ENCODE peak calls at places on chromosomes 16 and 17, in five cellular contexts. One of them, this sample, is unnamed.

GRCh38 chr17:6660765-6661463 is 9.4 kb downstream of the C17orf100 start:
- DNase-seq in DND-41: no peak
- DNase-seq in SK-MEL-5: no peak
- DNase-seq in NCI-H460: no peak
- DNase-seq in stimulated activated CD8-positive, alpha-beta memory T cell treated with anti-CD3 and anti-CD28 coated beads, Interleukin-7, amount 100 ng/mL, for 1 hour: no peak
- DNase-seq in this sample: no peak

GRCh38 chr16:67801889-67802288 is 4.5 kb downstream of the RANBP10 start:
- DNase-seq in stimulated activated CD8-positive, alpha-beta memory T cell treated with anti-CD3 and anti-CD28 coated beads, Interleukin-7, amount 100 ng/mL, for 1 hour: no peak
- DNase-seq in DND-41: peak
- DNase-seq in SK-MEL-5: no peak
- DNase-seq in NCI-H460: no peak
- DNase-seq in this sample: peak

GRCh38 chr17:77503916-77504651 is 363.3 kb downstream of the SEC14L1 start:
- DNase-seq in SK-MEL-5: no peak
- DNase-seq in stimulated activated CD8-positive, alpha-beta memory T cell treated with anti-CD3 and anti-CD28 coated beads, Interleukin-7, amount 100 ng/mL, for 1 hour: no peak
- DNase-seq in NCI-H460: no peak
- DNase-seq in DND-41: no peak
- DNase-seq in this sample: no peak

GRCh38 chr17:28747801-28748750 is 4.3 kb downstream of the TRAF4 start:
- DNase-seq in DND-41: no peak
- DNase-seq in SK-MEL-5: no peak
- DNase-seq in stimulated activated CD8-positive, alpha-beta memory T cell treated with anti-CD3 and anti-CD28 coated beads, Interleukin-7, amount 100 ng/mL, for 1 hour: no peak
- DNase-seq in NCI-H460: no peak
- DNase-seq in this sample: no peak

GRCh38 chr17:41967141-41967920 is 736 bp downstream of the CNP start:
- DNase-seq in NCI-H460: no peak
- DNase-seq in DND-41: peak
- DNase-seq in stimulated activated CD8-positive, alpha-beta memory T cell treated with anti-CD3 and anti-CD28 coated beads, Interleukin-7, amount 100 ng/mL, for 1 hour: no peak
- DNase-seq in SK-MEL-5: peak
- DNase-seq in this sample: peak

GRCh38 chr17:57557363-57557762 is 187.7 kb downstream of the CCDC182 start:
- DNase-seq in stimulated activated CD8-positive, alpha-beta memory T cell treated with anti-CD3 and anti-CD28 coated beads, Interleukin-7, amount 100 ng/mL, for 1 hour: no peak
- DNase-seq in NCI-H460: no peak
- DNase-seq in SK-MEL-5: no peak
- DNase-seq in DND-41: no peak
- DNase-seq in this sample: no peak

GRCh38 chr16:27264151-27264550 is 4.4 kb downstream of the NSMCE1 start:
- DNase-seq in DND-41: no peak
- DNase-seq in NCI-H460: no peak
- DNase-seq in stimulated activated CD8-positive, alpha-beta memory T cell treated with anti-CD3 and anti-CD28 coated beads, Interleukin-7, amount 100 ng/mL, for 1 hour: no peak
- DNase-seq in SK-MEL-5: no peak
- DNase-seq in this sample: no peak

GRCh38 chr17:76597156-76598003 is 11.7 kb upstream of the ST6GALNAC2 start:
- DNase-seq in NCI-H460: no peak
- DNase-seq in DND-41: no peak
- DNase-seq in stimulated activated CD8-positive, alpha-beta memory T cell treated with anti-CD3 and anti-CD28 coated beads, Interleukin-7, amount 100 ng/mL, for 1 hour: no peak
- DNase-seq in SK-MEL-5: no peak
- DNase-seq in this sample: no peak

GRCh38 chr17:44912763-44913544 is 2.3 kb downstream of the GFAP start:
- DNase-seq in SK-MEL-5: no peak
- DNase-seq in stimulated activated CD8-positive, alpha-beta memory T cell treated with anti-CD3 and anti-CD28 coated beads, Interleukin-7, amount 100 ng/mL, for 1 hour: no peak
- DNase-seq in DND-41: no peak
- DNase-seq in NCI-H460: no peak
- DNase-seq in this sample: no peak

GRCh38 chr17:33055171-33055611 is 63.5 kb downstream of the SPACA3 start:
- DNase-seq in NCI-H460: no peak
- DNase-seq in SK-MEL-5: no peak
- DNase-seq in DND-41: no peak
- DNase-seq in stimulated activated CD8-positive, alpha-beta memory T cell treated with anti-CD3 and anti-CD28 coated beads, Interleukin-7, amount 100 ng/mL, for 1 hour: no peak
- DNase-seq in this sample: no peak

GRCh38 chr16:17930280-17930679 is 406.3 kb downstream of the NPIPA8 start:
- DNase-seq in stimulated activated CD8-positive, alpha-beta memory T cell treated with anti-CD3 and anti-CD28 coated beads, Interleukin-7, amount 100 ng/mL, for 1 hour: no peak
- DNase-seq in NCI-H460: no peak
- DNase-seq in SK-MEL-5: peak
- DNase-seq in DND-41: no peak
- DNase-seq in this sample: no peak

GRCh38 chr17:48047113-48047740 is 932 bp upstream of the NFE2L1 start:
- DNase-seq in DND-41: no peak
- DNase-seq in stimulated activated CD8-positive, alpha-beta memory T cell treated with anti-CD3 and anti-CD28 coated beads, Interleukin-7, amount 100 ng/mL, for 1 hour: no peak
- DNase-seq in SK-MEL-5: no peak
- DNase-seq in NCI-H460: no peak
- DNase-seq in this sample: no peak

GRCh38 chr16:87046235-87046634 is 271.0 kb downstream of the C16orf95 start:
- DNase-seq in DND-41: no peak
- DNase-seq in stimulated activated CD8-positive, alpha-beta memory T cell treated with anti-CD3 and anti-CD28 coated beads, Interleukin-7, amount 100 ng/mL, for 1 hour: no peak
- DNase-seq in NCI-H460: no peak
- DNase-seq in SK-MEL-5: no peak
- DNase-seq in this sample: no peak

GRCh38 chr17:77471984-77472836 is 331.4 kb downstream of the SEC14L1 start:
- DNase-seq in stimulated activated CD8-positive, alpha-beta memory T cell treated with anti-CD3 and anti-CD28 coated beads, Interleukin-7, amount 100 ng/mL, for 1 hour: no peak
- DNase-seq in DND-41: no peak
- DNase-seq in SK-MEL-5: peak
- DNase-seq in NCI-H460: no peak
- DNase-seq in this sample: no peak

GRCh38 chr16:87178977-87179376 is 138.2 kb downstream of the C16orf95 start:
- DNase-seq in SK-MEL-5: no peak
- DNase-seq in DND-41: no peak
- DNase-seq in NCI-H460: no peak
- DNase-seq in stimulated activated CD8-positive, alpha-beta memory T cell treated with anti-CD3 and anti-CD28 coated beads, Interleukin-7, amount 100 ng/mL, for 1 hour: no peak
- DNase-seq in this sample: no peak

GRCh38 chr17:50559674-50560184 is 786 bp upstream of the CACNA1G start:
- DNase-seq in NCI-H460: peak
- DNase-seq in stimulated activated CD8-positive, alpha-beta memory T cell treated with anti-CD3 and anti-CD28 coated beads, Interleukin-7, amount 100 ng/mL, for 1 hour: no peak
- DNase-seq in DND-41: no peak
- DNase-seq in SK-MEL-5: peak
- DNase-seq in this sample: no peak

GRCh38 chr16:23357761-23358290 is 55.7 kb downstream of the SCNN1B start:
- DNase-seq in stimulated activated CD8-positive, alpha-beta memory T cell treated with anti-CD3 and anti-CD28 coated beads, Interleukin-7, amount 100 ng/mL, for 1 hour: no peak
- DNase-seq in NCI-H460: no peak
- DNase-seq in SK-MEL-5: no peak
- DNase-seq in DND-41: no peak
- DNase-seq in this sample: no peak

GRCh38 chr16:80526418-80527061 is 14.3 kb upstream of the DYNLRB2 start:
- DNase-seq in SK-MEL-5: peak
- DNase-seq in NCI-H460: peak
- DNase-seq in stimulated activated CD8-positive, alpha-beta memory T cell treated with anti-CD3 and anti-CD28 coated beads, Interleukin-7, amount 100 ng/mL, for 1 hour: peak
- DNase-seq in DND-41: peak
- DNase-seq in this sample: peak

GRCh38 chr16:85370881-85371651 is 242.1 kb upstream of the GSE1 start:
- DNase-seq in stimulated activated CD8-positive, alpha-beta memory T cell treated with anti-CD3 and anti-CD28 coated beads, Interleukin-7, amount 100 ng/mL, for 1 hour: no peak
- DNase-seq in NCI-H460: no peak
- DNase-seq in SK-MEL-5: no peak
- DNase-seq in DND-41: no peak
- DNase-seq in this sample: no peak

GRCh38 chr16:9906218-9906617 is 276.0 kb downstream of the GRIN2A start:
- DNase-seq in NCI-H460: no peak
- DNase-seq in SK-MEL-5: no peak
- DNase-seq in DND-41: no peak
- DNase-seq in stimulated activated CD8-positive, alpha-beta memory T cell treated with anti-CD3 and anti-CD28 coated beads, Interleukin-7, amount 100 ng/mL, for 1 hour: no peak
- DNase-seq in this sample: no peak

GRCh38 chr16:1471569-1472194 is 3.1 kb downstream of the CLCN7 start:
- DNase-seq in SK-MEL-5: peak
- DNase-seq in DND-41: no peak
- DNase-seq in NCI-H460: no peak
- DNase-seq in stimulated activated CD8-positive, alpha-beta memory T cell treated with anti-CD3 and anti-CD28 coated beads, Interleukin-7, amount 100 ng/mL, for 1 hour: no peak
- DNase-seq in this sample: no peak

GRCh38 chr17:82845163-82845807 is 5.5 kb upstream of the ZNF750 start:
- DNase-seq in DND-41: no peak
- DNase-seq in stimulated activated CD8-positive, alpha-beta memory T cell treated with anti-CD3 and anti-CD28 coated beads, Interleukin-7, amount 100 ng/mL, for 1 hour: no peak
- DNase-seq in NCI-H460: no peak
- DNase-seq in SK-MEL-5: no peak
- DNase-seq in this sample: no peak

GRCh38 chr17:81164464-81165245 is 652 bp upstream of the PVALEF start:
- DNase-seq in NCI-H460: no peak
- DNase-seq in SK-MEL-5: no peak
- DNase-seq in DND-41: no peak
- DNase-seq in stimulated activated CD8-positive, alpha-beta memory T cell treated with anti-CD3 and anti-CD28 coated beads, Interleukin-7, amount 100 ng/mL, for 1 hour: no peak
- DNase-seq in this sample: no peak

GRCh38 chr16:72952404-72953301 is 95.3 kb downstream of the ZFHX3 start:
- DNase-seq in DND-41: no peak
- DNase-seq in SK-MEL-5: no peak
- DNase-seq in stimulated activated CD8-positive, alpha-beta memory T cell treated with anti-CD3 and anti-CD28 coated beads, Interleukin-7, amount 100 ng/mL, for 1 hour: no peak
- DNase-seq in NCI-H460: no peak
- DNase-seq in this sample: no peak

GRCh38 chr16:84785843-84786538 is 33.8 kb upstream of the CRISPLD2 start:
- DNase-seq in stimulated activated CD8-positive, alpha-beta memory T cell treated with anti-CD3 and anti-CD28 coated beads, Interleukin-7, amount 100 ng/mL, for 1 hour: no peak
- DNase-seq in DND-41: no peak
- DNase-seq in NCI-H460: no peak
- DNase-seq in SK-MEL-5: no peak
- DNase-seq in this sample: no peak

GRCh38 chr16:81581107-81581506 is 136.5 kb downstream of the CMIP start:
- DNase-seq in DND-41: no peak
- DNase-seq in NCI-H460: no peak
- DNase-seq in stimulated activated CD8-positive, alpha-beta memory T cell treated with anti-CD3 and anti-CD28 coated beads, Interleukin-7, amount 100 ng/mL, for 1 hour: no peak
- DNase-seq in SK-MEL-5: no peak
- DNase-seq in this sample: no peak

GRCh38 chr16:15521758-15522509 is 87.5 kb downstream of the BMERB1 start:
- DNase-seq in SK-MEL-5: peak
- DNase-seq in DND-41: no peak
- DNase-seq in stimulated activated CD8-positive, alpha-beta memory T cell treated with anti-CD3 and anti-CD28 coated beads, Interleukin-7, amount 100 ng/mL, for 1 hour: no peak
- DNase-seq in NCI-H460: no peak
- DNase-seq in this sample: no peak

GRCh38 chr17:13337864-13338371 is 263.8 kb downstream of the HS3ST3A1 start:
- DNase-seq in NCI-H460: peak
- DNase-seq in DND-41: peak
- DNase-seq in stimulated activated CD8-positive, alpha-beta memory T cell treated with anti-CD3 and anti-CD28 coated beads, Interleukin-7, amount 100 ng/mL, for 1 hour: no peak
- DNase-seq in SK-MEL-5: peak
- DNase-seq in this sample: peak

This sample was measured in Jurkat, Clone E6-1.